ENCODE peak calls at places on chromosomes 13 and 19, in seven cellular contexts. L, A, Y, G, C, V and R are unnamed samples.

GRCh38 chr19:4877753-4878490 is 10.5 kb upstream of the PLIN3 start:
- DNase-seq in C (no peak), Y (no peak), G (no peak), L (no peak), V (no peak), A (no peak), R (no peak)

GRCh38 chr13:99033814-99034213 is 56.0 kb upstream of the DOCK9 start:
- DNase-seq in A (no peak), L (no peak), G (peak), V (peak), C (no peak), Y (no peak), R (no peak)

GRCh38 chr13:111184685-111185401 is 69.7 kb downstream of the ARHGEF7 start:
- DNase-seq in V (no peak), A (no peak), Y (no peak), L (no peak), C (no peak), G (no peak), R (no peak)

GRCh38 chr19:44111910-44112463 is 1.2 kb upstream of the ZNF225 start:
- DNase-seq in C (no peak), L (no peak), G (no peak), A (peak), V (peak), Y (no peak), R (no peak)

GRCh38 chr19:40960780-40961179 is 30.3 kb upstream of the CYP2B6 start:
- DNase-seq in A (no peak), G (no peak), L (no peak), C (no peak), Y (no peak), V (no peak), R (no peak)

GRCh38 chr13:27375686-27376326 is 48.6 kb upstream of the GTF3A start:
- DNase-seq in G (peak), V (peak), C (peak), A (peak), L (no peak), Y (no peak), R (no peak)

GRCh38 chr19:18941628-18942354 is 774 bp upstream of the HOMER3 start:
- DNase-seq in A (no peak), G (no peak), C (no peak), Y (no peak), L (no peak), V (no peak), R (no peak)

GRCh38 chr19:30556230-30556711 is 184.1 kb downstream of the ZNF536 start:
- DNase-seq in G (no peak), C (no peak), A (no peak), Y (no peak), L (no peak), V (no peak), R (no peak)

GRCh38 chr13:77429320-77430142 is 102.6 kb upstream of the MYCBP2 start:
- DNase-seq in L (no peak), A (peak), Y (peak), V (no peak), C (no peak), G (peak), R (no peak)

GRCh38 chr19:8494158-8494557 is 8.3 kb downstream of the PRAM1 start:
- DNase-seq in V (no peak), L (no peak), A (no peak), Y (no peak), G (no peak), C (no peak), R (no peak)

GRCh38 chr19:22606212-22606553 is 27.9 kb upstream of the ZNF492 start:
- DNase-seq in A (no peak), C (no peak), G (no peak), V (no peak), L (no peak), Y (no peak), R (no peak)

GRCh38 chr13:48637601-48638000 is 16.1 kb upstream of the CYSLTR2 start:
- DNase-seq in V (no peak), Y (no peak), G (no peak), A (no peak), L (no peak), C (no peak), R (no peak)

GRCh38 chr13:72788831-72789230 is 6.9 kb downstream of the PIBF1 start:
- DNase-seq in Y (no peak), V (no peak), L (no peak), G (no peak), C (no peak), A (no peak), R (no peak)

GRCh38 chr13:26760835-26761582 is 423 bp upstream of the GPR12 start:
- DNase-seq in V (no peak), C (no peak), Y (no peak), L (no peak), G (no peak), A (no peak), R (no peak)